ENCODE peak calls at places on chromosomes 3 and 15, in nine cellular contexts. U is psoas muscle; J is CD8-positive, alpha-beta memory T cell; I is CD4-positive, CD25-positive, alpha-beta regulatory T cell; L is heart left ventricle; C is H9; W is CD8-positive, alpha-beta T cell; M is left ventricle myocardium inferior; P is GM23338. N is an unnamed sample.

GRCh38 chr3:137769321-137770065 is 5.4 kb downstream of the SOX14 start:
- DNase-seq in W (no peak), I (no peak), L (no peak), C (no peak), U (no peak), P (peak; percentile 61), M (no peak), J (no peak), N (no peak)

GRCh38 chr15:93028111-93028631 is 60.8 kb downstream of the RGMA start:
- DNase-seq in W (no peak), U (no peak), C (no peak), L (no peak), I (no peak), P (no peak), M (no peak), J (no peak), N (no peak)

GRCh38 chr15:31215490-31216209 is 111.0 kb upstream of the KLF13 start:
- DNase-seq in C (peak; percentile 82), I (peak; percentile 90), W (peak; percentile 91), M (peak; percentile 87), L (peak; percentile 81), J (peak; percentile 73), U (peak; percentile 93), P (peak; percentile 88), N (peak; percentile 53)

GRCh38 chr3:181555681-181556080 is 156.0 kb upstream of the SOX2 start:
- DNase-seq in C (no peak), P (no peak), W (no peak), J (no peak), I (no peak), U (no peak), L (peak; percentile 59), M (peak; percentile 41), N (no peak)

GRCh38 chr3:175430975-175431374 is 571.8 kb downstream of the NAALADL2 start:
- DNase-seq in J (no peak), I (no peak), M (no peak), W (no peak), L (no peak), P (no peak), U (no peak), C (no peak), N (no peak)

GRCh38 chr15:37017031-37017625 is 83.2 kb downstream of the MEIS2 start:
- DNase-seq in W (no peak), I (no peak), P (no peak), C (no peak), U (no peak), J (no peak), L (no peak), M (no peak), N (no peak)

GRCh38 chr3:58175429-58176184 is 35.2 kb downstream of the DNASE1L3 start:
- DNase-seq in J (no peak), P (peak; percentile 55), I (no peak), L (no peak), W (no peak), C (no peak), M (no peak), U (no peak), N (no peak)

GRCh38 chr3:116663161-116663885 is 46.3 kb upstream of the TUSC7 start:
- DNase-seq in P (peak; percentile 42), U (no peak), W (no peak), J (no peak), C (peak; percentile 29), I (no peak), L (no peak), M (no peak), N (no peak)

GRCh38 chr3:42144209-42144608 is 53.1 kb downstream of the TRAK1 start:
- DNase-seq in U (no peak), P (no peak), I (no peak), C (no peak), M (no peak), J (no peak), L (no peak), W (no peak), N (no peak)

GRCh38 chr3:123807820-123808219 is 76.3 kb downstream of the MYLK start:
- DNase-seq in J (no peak), U (no peak), M (no peak), W (no peak), C (no peak), I (no peak), P (no peak), L (no peak), N (no peak)

GRCh38 chr3:23402728-23403505 is 199.8 kb downstream of the UBE2E2 start:
- DNase-seq in C (no peak), W (no peak), M (no peak), U (no peak), L (no peak), P (no peak), I (peak; percentile 15), J (peak; percentile 8), N (peak; percentile 4)

GRCh38 chr3:156997351-156997750 is 162.6 kb downstream of the CCNL1 start:
- DNase-seq in W (no peak), L (no peak), M (no peak), I (no peak), J (no peak), C (no peak), U (no peak), P (no peak), N (no peak)

GRCh38 chr3:123640311-123641083 is 55.6 kb upstream of the HACD2 start:
- DNase-seq in W (no peak), I (no peak), U (no peak), L (no peak), M (no peak), C (no peak), J (no peak), P (no peak), N (no peak)

GRCh38 chr3:187922704-187923393 is 177.6 kb upstream of the BCL6 start:
- DNase-seq in J (no peak), L (no peak), U (no peak), P (no peak), I (peak; percentile 23), C (no peak), M (no peak), W (no peak), N (no peak)

GRCh38 chr3:177602601-177603136 is 405.4 kb upstream of the TBL1XR1 start:
- DNase-seq in W (no peak), C (no peak), L (no peak), I (no peak), U (no peak), M (no peak), J (no peak), P (no peak), N (no peak)

GRCh38 chr3:177606891-177607290 is 409.6 kb upstream of the TBL1XR1 start:
- DNase-seq in C (no peak), L (no peak), U (no peak), W (no peak), J (no peak), I (no peak), M (no peak), P (no peak), N (no peak)

GRCh38 chr3:177604181-177604580 is 406.9 kb upstream of the TBL1XR1 start:
- DNase-seq in J (no peak), I (no peak), W (no peak), P (no peak), M (no peak), L (no peak), C (no peak), U (no peak), N (no peak)

GRCh38 chr3:177601120-177601519 is 403.8 kb upstream of the TBL1XR1 start:
- DNase-seq in P (no peak), M (no peak), I (no peak), U (no peak), W (no peak), L (no peak), C (no peak), J (no peak), N (no peak)

DNA sequence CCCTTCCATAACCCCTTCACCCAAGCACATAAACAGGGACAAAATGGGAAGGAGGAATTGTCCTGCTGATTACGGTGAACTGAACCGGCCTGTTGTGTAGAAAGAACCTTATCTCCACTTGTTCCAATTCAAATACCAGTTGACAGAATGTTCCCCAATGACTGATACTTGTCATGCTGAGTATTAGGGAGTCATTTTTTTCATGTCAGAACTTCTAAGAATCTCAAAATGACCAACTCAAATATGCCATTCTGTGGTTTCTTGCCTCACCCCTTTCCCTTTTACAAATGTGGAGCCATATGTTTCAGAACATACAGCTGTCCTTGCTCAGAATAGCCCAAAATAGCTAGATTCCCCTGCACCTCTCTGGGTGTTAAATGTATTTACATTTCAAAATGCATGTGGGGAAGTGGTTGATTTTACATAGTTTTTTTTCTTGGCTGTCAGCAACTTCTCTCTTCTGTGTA is 405.9 kb upstream of the TBL1XR1 start:
- DNase-seq in I (no peak), L (no peak), C (no peak), J (no peak), W (no peak), M (no peak), P (no peak), U (no peak), N (no peak)
- H3K4me1 ChIP-seq in I (peaks cover 6% of the 10 kb centered on the region), L (peaks cover 58% of the 10 kb centered on the region), C (peaks cover 15% of the 10 kb centered on the region), J (peaks cover 36% of the 10 kb centered on the region), W (peaks cover 31% of the 10 kb centered on the region), M (peaks cover 30% of the 10 kb centered on the region), P (peaks cover 27% of the 10 kb centered on the region), U (peaks cover 5% of the 10 kb centered on the region), N (peaks cover 21% of the 10 kb centered on the region)

DNA sequence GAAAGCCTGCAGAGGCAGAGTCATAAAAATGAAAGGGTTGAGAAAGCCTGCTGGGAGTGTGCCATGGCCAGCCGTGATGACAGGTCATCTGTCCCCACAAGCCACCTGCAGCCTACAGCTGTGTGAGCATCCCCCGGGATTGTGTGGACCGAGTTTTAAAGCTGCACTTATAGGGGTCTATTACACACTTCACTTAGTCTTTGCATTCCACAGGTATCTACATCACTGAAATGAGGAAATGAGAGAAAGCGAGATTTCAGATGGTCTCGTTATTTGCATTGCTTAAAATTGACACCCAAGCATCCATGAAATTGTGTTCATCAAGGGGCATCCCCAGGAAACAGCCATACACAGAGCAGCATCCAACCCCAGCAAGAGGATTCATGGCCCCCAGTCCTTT is 137.6 kb upstream of the TRIM42 start:
- DNase-seq in W (no peak), M (no peak), U (peak; percentile 65), J (no peak), P (no peak), I (no peak), L (no peak), C (no peak), N (no peak)
- H3K27me3 ChIP-seq in W (no peaks in the 10 kb centered on the region), M (no peaks in the 10 kb centered on the region), U (no peaks in the 10 kb centered on the region), J (no peaks in the 10 kb centered on the region), P (no peaks in the 10 kb centered on the region), I (no peaks in the 10 kb centered on the region), L (no peaks in the 10 kb centered on the region), C (no peaks in the 10 kb centered on the region), N (no peaks in the 10 kb centered on the region)

GRCh38 chr3:143442761-143443477 is 323.3 kb downstream of the CHST2 start:
- DNase-seq in I (peak; percentile 39), J (no peak), M (no peak), W (no peak), C (no peak), P (no peak), U (no peak), L (no peak), N (peak; percentile 13)
- H3K27ac ChIP-seq in I (peak overlapping the region; percentile 1), J (no peak overlapping the region), M (peak overlapping the region; percentile 60), W (no peak overlapping the region), C (no peak overlapping the region), P (no peak overlapping the region), U (peak overlapping the region; percentile 26), L (peak overlapping the region; percentile 75), N (no peak overlapping the region)

DNA sequence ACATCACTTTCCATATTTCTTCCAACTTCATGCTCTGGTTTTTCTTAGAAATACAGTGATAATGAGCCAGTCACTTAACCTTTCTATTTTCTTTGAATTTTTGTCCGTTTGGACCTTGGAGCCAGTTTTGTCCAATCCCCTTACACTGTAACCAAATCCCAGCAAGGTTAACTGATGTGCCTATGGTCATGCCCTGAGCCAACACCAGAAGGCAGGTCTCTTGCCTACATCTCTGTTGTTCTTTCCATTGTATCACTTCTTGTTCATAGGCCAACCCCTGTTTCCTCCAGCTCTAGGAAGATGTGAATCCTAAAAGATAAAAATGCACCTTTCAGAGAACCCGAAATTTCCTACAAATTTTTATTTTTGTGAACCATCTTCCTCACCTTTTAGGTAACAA is 122.7 kb downstream of the CMSS1 start:
- DNase-seq in J (no peak), P (no peak), I (no peak), U (no peak), M (no peak), C (no peak), W (no peak), L (no peak), N (no peak)
- H3K4me1 ChIP-seq in J (no peaks in the 10 kb centered on the region), P (peaks cover 11% of the 10 kb centered on the region), I (peaks cover 3% of the 10 kb centered on the region), U (peaks cover 60% of the 10 kb centered on the region), M (peaks cover 68% of the 10 kb centered on the region), C (no peaks in the 10 kb centered on the region), W (no peaks in the 10 kb centered on the region), L (peaks cover 43% of the 10 kb centered on the region), N (no peaks in the 10 kb centered on the region)